ENCODE peak calls at places on chromosomes 11 and 22, in seven cellular contexts. K is activated T-helper 9 cell treated with anti-CD3 and anti-CD28 coated beads, Interleukin-2, amount 50 U/mL, for 16 hours; Q is neural crest cell; V is left colon; E is testis; A is kidney glomerular epithelial cell; L is NCI-H460. C is an unnamed sample.

GRCh38 chr11:95011376-95011775 is 13.7 kb upstream of the KDM4E start:
- DNase-seq in K (no peak), L (no peak), Q (no peak), E (no peak), A (no peak), V (no peak), C (no peak)

GRCh38 chr11:110759972-110760381 is 47.7 kb upstream of the ARHGAP20 start:
- DNase-seq in Q (no peak), K (no peak), A (peak), L (no peak), V (peak), E (no peak), C (peak)

GRCh38 chr11:72784662-72785061 is 9.2 kb downstream of the STARD10 start:
- DNase-seq in K (no peak), V (no peak), Q (no peak), A (no peak), E (no peak), L (no peak), C (no peak)

GRCh38 chr11:102085864-102086551 is 24.2 kb upstream of the YAP1 start:
- DNase-seq in Q (no peak), L (no peak), K (no peak), V (no peak), E (no peak), A (no peak), C (no peak)

GRCh38 chr22:35991168-35991567 is 37.5 kb downstream of the RBFOX2 start:
- DNase-seq in V (no peak), E (no peak), Q (no peak), L (no peak), A (no peak), K (no peak), C (no peak)

GRCh38 chr11:94750319-94751215 is 17.6 kb upstream of the AMOTL1 start:
- DNase-seq in E (no peak), Q (no peak), V (no peak), K (no peak), L (no peak), A (no peak), C (no peak)

GRCh38 chr11:121082670-121083069 is 18.4 kb upstream of the TECTA start:
- DNase-seq in V (no peak), K (no peak), L (no peak), A (no peak), E (no peak), Q (peak), C (no peak)

GRCh38 chr22:44344407-44344806 is 31.7 kb upstream of the SHISAL1 start:
- DNase-seq in A (no peak), E (no peak), K (no peak), V (no peak), Q (no peak), L (no peak), C (no peak)

GRCh38 chr22:40401532-40401931 is 31.1 kb downstream of the SGSM3 start:
- DNase-seq in L (no peak), V (no peak), E (no peak), K (peak), A (no peak), Q (no peak), C (no peak)

GRCh38 chr11:47328449-47329390 is 23.8 kb downstream of the MYBPC3 start:
- DNase-seq in K (no peak), E (no peak), L (no peak), Q (no peak), A (no peak), V (peak), C (no peak)

GRCh38 chr11:33690290-33691050 is 10.2 kb downstream of the C11orf91 start:
- DNase-seq in Q (no peak), A (peak), K (no peak), V (no peak), L (peak), E (peak), C (peak)

GRCh38 chr11:10725114-10725906 is 25.7 kb upstream of the CTR9 start:
- DNase-seq in L (no peak), A (peak), E (no peak), Q (no peak), K (no peak), V (no peak), C (no peak)

GRCh38 chr11:126307706-126308105 is 3.8 kb downstream of the DCPS start:
- DNase-seq in E (peak), A (no peak), K (no peak), V (peak), L (no peak), Q (peak), C (peak)

GRCh38 chr11:57763568-57763967 is 2.0 kb downstream of the CTNND1 start:
- DNase-seq in L (no peak), K (no peak), V (no peak), Q (no peak), A (peak), E (no peak), C (no peak)

GRCh38 chr11:107623183-107623582 is 32.2 kb downstream of the ELMOD1 start:
- DNase-seq in Q (no peak), K (no peak), L (no peak), E (no peak), V (no peak), A (no peak), C (no peak)

GRCh38 chr11:70246196-70246595 is 24.3 kb upstream of the PPFIA1 start:
- DNase-seq in K (no peak), A (peak), E (no peak), L (no peak), V (no peak), Q (no peak), C (no peak)

GRCh38 chr11:103699216-103699615 is 337.2 kb upstream of the DDI1 start:
- DNase-seq in A (no peak), V (no peak), L (no peak), E (no peak), Q (no peak), K (no peak), C (no peak)

GRCh38 chr22:31561238-31561887 is 65.0 kb downstream of the SFI1 start:
- DNase-seq in A (peak), K (peak), L (peak), V (peak), E (peak), Q (peak), C (peak)

GRCh38 chr11:44776840-44777536 is 50.2 kb downstream of the TSPAN18 start:
- DNase-seq in K (no peak), L (no peak), A (no peak), V (no peak), Q (no peak), E (no peak), C (no peak)

C was measured in fibroblast of the conjunctiva.